ENCODE peak calls at places on chromosomes 6 and 20, in seven cellular contexts. S is cardiac fibroblast; R is CD8-positive, alpha-beta T cell; W is cardiac muscle cell; F is BJ; J is IMR-90; O is bronchial epithelial cell. N is an unnamed sample.

GRCh38 chr20:59583428-59584277 is 20.7 kb upstream of the PHACTR3 start:
- DNase-seq in S (peak), R (no peak), W (peak), F (no peak), J (no peak), O (no peak), N (no peak)

GRCh38 chr6:146819596-146820320 is 221.0 kb downstream of the ADGB start:
- DNase-seq in S (peak), R (no peak), W (peak), F (no peak), J (peak), O (no peak), N (no peak)

GRCh38 chr6:38975621-38976049 is 72.9 kb upstream of the GLP1R start:
- DNase-seq in S (no peak), R (no peak), W (peak), F (no peak), J (no peak), O (no peak), N (no peak)

GRCh38 chr20:50043573-50044352 is 61.0 kb downstream of the SNAI1 start:
- DNase-seq in S (peak), R (no peak), W (no peak), F (no peak), J (no peak), O (no peak), N (no peak)

GRCh38 chr20:56483970-56484369 is 15.5 kb downstream of the RTF2 start:
- DNase-seq in S (no peak), R (no peak), W (no peak), F (no peak), J (no peak), O (no peak), N (no peak)

GRCh38 chr20:62918830-62919229 is 7.5 kb downstream of the DIDO1 start:
- DNase-seq in S (no peak), R (peak), W (no peak), F (no peak), J (no peak), O (no peak), N (peak)

GRCh38 chr6:163543311-163543710 is 128.8 kb downstream of the QKI start:
- DNase-seq in S (no peak), R (no peak), W (no peak), F (no peak), J (no peak), O (no peak), N (no peak)

GRCh38 chr20:18717062-18717461 is 96.5 kb upstream of the SCP2D1 start:
- DNase-seq in S (no peak), R (no peak), W (no peak), F (no peak), J (no peak), O (no peak), N (no peak)

GRCh38 chr6:170289971-170290305 is 940 bp downstream of the DLL1 start:
- DNase-seq in S (no peak), R (no peak), W (no peak), F (no peak), J (no peak), O (no peak), N (no peak)

GRCh38 chr6:108365488-108365887 is 70.6 kb downstream of the AFG1L start:
- DNase-seq in S (peak), R (no peak), W (peak), F (no peak), J (no peak), O (no peak), N (no peak)

GRCh38 chr6:34465551-34466241 is at the start of gene PACSIN1:
- DNase-seq in S (no peak), R (no peak), W (peak), F (no peak), J (no peak), O (no peak), N (no peak)

GRCh38 chr6:115838763-115839401 is 221.8 kb downstream of the FRK start:
- DNase-seq in S (peak), R (no peak), W (peak), F (no peak), J (peak), O (peak), N (no peak)

GRCh38 chr20:47330933-47331708 is 25.4 kb downstream of the ZMYND8 start:
- DNase-seq in S (peak), R (no peak), W (peak), F (no peak), J (peak), O (peak), N (no peak)

GRCh38 chr20:63807654-63808053 is 23.4 kb downstream of the ZBTB46 start:
- DNase-seq in S (no peak), R (no peak), W (no peak), F (no peak), J (no peak), O (no peak), N (no peak)

GRCh38 chr20:11686900-11687543 is 230.7 kb upstream of the BTBD3 start:
- DNase-seq in S (peak), R (no peak), W (peak), F (no peak), J (peak), O (no peak), N (no peak)

GRCh38 chr6:36155662-36156061 is 25.3 kb downstream of the MAPK13 start:
- DNase-seq in S (no peak), R (no peak), W (no peak), F (no peak), J (no peak), O (no peak), N (no peak)

GRCh38 chr6:133918208-133918930 is 29.5 kb downstream of the TCF21 start:
- DNase-seq in S (no peak), R (no peak), W (no peak), F (no peak), J (no peak), O (no peak), N (no peak)

GRCh38 chr6:148761532-148761951 is 14.7 kb downstream of the UST start:
- DNase-seq in S (peak), R (no peak), W (no peak), F (no peak), J (peak), O (no peak), N (peak)

DNA sequence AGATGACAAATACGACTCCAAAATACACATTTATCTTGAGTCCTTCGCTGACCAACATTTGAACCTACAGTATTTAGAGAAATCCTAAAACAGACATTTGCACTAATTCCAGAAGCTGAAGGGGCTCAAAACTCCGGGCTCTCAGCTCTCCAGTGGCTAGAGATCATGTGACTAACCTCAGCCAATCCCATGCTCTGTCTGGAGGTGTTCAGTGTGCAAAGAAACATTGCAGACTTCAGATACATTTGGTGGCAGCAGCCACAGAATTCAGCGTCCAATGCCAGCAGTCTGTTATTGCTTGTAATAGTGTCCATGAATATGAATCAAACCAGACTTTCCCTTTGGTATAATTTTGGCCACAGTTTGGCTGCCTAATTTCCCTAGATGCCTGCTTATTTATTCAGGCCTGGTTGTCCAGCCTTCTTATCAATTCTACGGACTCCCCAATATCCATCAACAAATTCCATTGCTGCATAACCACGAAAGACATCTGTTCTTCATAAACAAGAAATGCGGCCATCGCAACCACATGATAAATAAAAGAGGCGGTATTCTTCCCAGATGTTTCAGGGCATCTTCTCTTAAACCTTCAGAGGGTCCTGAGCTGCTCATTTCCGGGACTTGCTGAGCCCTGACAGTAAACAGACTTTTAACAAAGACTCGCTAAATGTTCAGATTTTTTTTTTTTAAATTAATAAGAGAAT is 14.5 kb upstream of the CYP24A1 start:
- DNase-seq in S (no peak), R (no peak), W (no peak), F (no peak), J (no peak), O (no peak), N (no peak)
- TF ChIP-seq CTCF in S (no peak), R (no peak), W (no peak), F (no peak), J (no peak), O (no peak), N (no peak)

GRCh38 chr6:63353282-63353630 is 33.5 kb upstream of the LGSN start:
- DNase-seq in S (no peak), R (no peak), W (no peak), F (no peak), J (no peak), O (no peak), N (no peak)

GRCh38 chr6:63355632-63356031 is 35.8 kb upstream of the LGSN start:
- DNase-seq in S (no peak), R (no peak), W (peak), F (no peak), J (no peak), O (peak), N (no peak)

GRCh38 chr6:63349401-63349800 is 29.6 kb upstream of the LGSN start:
- DNase-seq in S (no peak), R (no peak), W (peak), F (no peak), J (no peak), O (no peak), N (no peak)

GRCh38 chr6:63351995-63352586 is 32.3 kb upstream of the LGSN start:
- DNase-seq in S (peak), R (no peak), W (peak), F (no peak), J (peak), O (peak), N (no peak)

DNA sequence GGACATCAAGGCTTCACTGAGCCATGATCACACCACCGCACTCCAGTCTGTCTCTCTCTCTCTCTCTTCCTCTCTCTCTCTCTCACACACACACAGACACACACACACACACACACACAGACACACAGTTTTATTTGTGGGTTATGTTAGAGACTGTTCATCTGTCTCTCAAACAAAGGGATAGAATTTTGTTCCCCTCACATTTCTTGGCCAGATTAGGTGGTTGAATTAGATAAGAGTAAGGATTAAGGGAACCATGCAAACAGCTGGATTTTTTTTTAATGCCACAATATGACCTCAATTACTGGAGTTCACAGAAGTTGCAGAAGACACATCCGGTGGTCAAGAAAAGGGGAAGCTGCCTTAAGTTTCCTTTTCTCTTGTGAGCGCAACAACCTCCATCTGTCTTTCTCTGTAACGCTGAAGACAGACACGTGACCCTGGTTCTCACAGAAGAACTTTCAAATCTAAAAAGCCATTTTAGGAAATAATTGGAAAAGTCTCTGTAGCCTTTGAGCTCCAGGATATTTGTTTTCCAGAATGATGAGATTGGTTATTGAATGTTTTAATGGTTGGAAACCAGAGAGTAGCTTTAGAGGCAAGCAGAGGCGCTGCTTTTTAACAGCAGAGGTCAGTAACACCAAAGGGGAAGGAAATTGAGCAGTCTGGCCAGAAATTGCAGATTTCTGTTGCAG is 33.0 kb upstream of the LGSN start:
- DNase-seq in S (peak), R (no peak), W (peak), F (no peak), J (peak), O (peak), N (no peak)
- TF ChIP-seq CTCF in S (peak), R (no peak), W (peak), F (peak), J (peak), O (peak), N (no peak)

DNA sequence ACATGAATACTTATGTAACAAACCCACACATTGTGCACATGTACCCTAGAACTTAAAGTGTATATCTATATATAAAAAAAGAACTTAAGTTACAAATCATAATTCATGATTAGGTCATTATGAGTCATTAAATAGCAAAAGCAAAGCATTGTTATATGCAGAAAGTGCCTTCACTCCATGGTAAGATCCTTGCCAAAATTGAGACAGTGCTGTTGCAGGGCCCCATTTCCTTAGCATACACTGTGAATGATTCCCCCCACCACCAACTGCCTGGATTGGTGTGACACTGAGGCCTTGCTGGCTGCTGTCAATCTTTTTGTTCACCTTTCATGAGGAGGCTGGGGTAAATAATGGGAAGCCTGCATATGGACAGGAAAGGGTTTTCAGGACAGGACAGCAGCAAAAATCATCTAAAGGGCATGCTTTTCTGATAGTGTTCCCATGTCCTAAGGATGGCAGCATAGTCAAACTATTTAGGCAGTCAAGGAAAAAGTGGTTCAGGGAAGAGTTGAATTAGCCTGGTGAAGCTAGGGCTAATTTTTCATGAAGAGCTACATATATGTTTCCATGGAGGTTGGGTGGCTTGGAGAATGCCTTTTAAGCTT is 188.2 kb upstream of the ASCC3 start:
- DNase-seq in S (peak), R (no peak), W (peak), F (no peak), J (no peak), O (peak), N (no peak)
- TF ChIP-seq CTCF in S (peak), R (no peak), W (peak), F (peak), J (no peak), O (no peak), N (no peak)

GRCh38 chr20:6122111-6122872 is 538 bp downstream of the FERMT1 start:
- DNase-seq in S (peak), R (no peak), W (peak), F (no peak), J (peak), O (peak), N (no peak)

GRCh38 chr20:6120491-6120988 is 2.3 kb downstream of the FERMT1 start:
- DNase-seq in S (no peak), R (no peak), W (no peak), F (no peak), J (no peak), O (no peak), N (no peak)

GRCh38 chr20:6123650-6124014 is 802 bp upstream of the FERMT1 start:
- DNase-seq in S (no peak), R (no peak), W (no peak), F (no peak), J (no peak), O (no peak), N (no peak)

GRCh38 chr20:6121504-6121903 is 1.3 kb downstream of the FERMT1 start:
- DNase-seq in S (no peak), R (no peak), W (no peak), F (no peak), J (no peak), O (no peak), N (no peak)

DNA sequence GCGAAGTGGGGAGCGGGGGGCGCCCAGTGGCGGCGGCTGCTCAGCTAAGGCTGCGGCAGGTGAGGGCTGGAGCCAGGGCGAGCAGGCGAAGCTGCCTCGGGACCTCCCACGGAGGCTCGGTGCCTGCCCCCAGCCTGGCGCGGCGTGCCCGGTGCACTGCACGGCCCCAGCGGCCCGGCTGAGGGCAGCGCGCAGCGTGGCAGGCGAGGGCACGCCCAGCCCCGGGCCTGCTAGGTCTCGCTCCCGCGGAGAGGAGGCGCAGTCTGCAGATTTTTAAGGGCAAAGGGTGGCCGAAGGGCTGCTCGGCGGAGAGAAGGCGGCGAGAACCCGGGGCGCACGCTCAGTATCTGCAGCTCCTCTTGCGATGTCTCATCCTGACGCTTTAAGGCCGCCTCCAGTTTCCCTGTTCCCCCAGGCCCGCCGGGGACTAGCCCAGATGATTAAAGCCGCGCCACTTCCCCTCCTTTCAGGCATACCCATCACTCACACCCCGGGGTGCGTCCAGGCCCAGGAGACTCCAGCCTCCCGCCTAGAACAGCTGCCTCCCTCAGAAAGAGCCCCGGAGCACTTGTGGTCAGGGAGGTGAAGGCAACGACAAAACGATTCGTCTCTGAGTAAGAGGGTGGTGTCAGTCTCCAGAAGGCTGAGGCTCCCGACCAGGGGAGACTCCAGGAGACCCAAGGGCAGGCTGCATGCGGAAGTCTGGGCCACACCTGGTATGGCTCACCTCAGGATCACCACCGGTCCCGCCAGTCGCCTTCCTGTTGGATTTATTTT is at the start of gene FERMT1:
- DNase-seq in S (peak), R (no peak), W (peak), F (no peak), J (peak), O (peak), N (no peak)
- TF ChIP-seq CTCF in S (peak), R (no peak), W (peak), F (peak), J (no peak), O (peak), N (no peak)

N was measured in CD4-positive, alpha-beta T cell.